ENCODE peak calls at places on chromosomes 12 and 14, in seven cellular contexts. U is heart right ventricle, R is GM23338, G is tibial nerve, H is breast epithelium, I is GM10248, Q is endothelial cell. M is an unnamed sample.
A peak's percentile ranks its signal among the peaks of the same experiment; 100 is the strongest.

GRCh38 chr12:97595423-97595822 is 132.8 kb downstream of the RMST start:
- DNase-seq in Q (no peak), I (no peak), G (no peak), U (no peak), R (no peak), H (no peak), M (no peak)

GRCh38 chr14:95319312-95320075 is at the start of gene CLMN:
- DNase-seq in U (peak; percentile 21), H (no peak), Q (peak; percentile 22), I (peak; percentile 77), R (peak; percentile 73), G (no peak), M (peak; percentile 27)

GRCh38 chr12:116389990-116390655 is 112.6 kb upstream of the MED13L start:
- DNase-seq in U (no peak), G (no peak), Q (no peak), I (no peak), H (peak; percentile 80), R (no peak), M (no peak)

GRCh38 chr12:123780956-123781355 is 18.9 kb downstream of the DNAH10 start:
- DNase-seq in R (no peak), Q (no peak), U (no peak), I (no peak), G (no peak), H (no peak), M (no peak)

GRCh38 chr12:8697476-8698131 is at the start of gene RIMKLB:
- DNase-seq in U (peak; percentile 87), H (peak; percentile 66), I (peak; percentile 90), G (peak; percentile 79), Q (peak; percentile 78), R (peak; percentile 92), M (peak; percentile 68)

GRCh38 chr12:98939350-98939749 is 294.3 kb downstream of the APAF1 start:
- DNase-seq in Q (peak; percentile 33), G (no peak), I (no peak), R (peak; percentile 75), U (no peak), H (no peak), M (no peak)

GRCh38 chr14:100263141-100263540 is 24.2 kb downstream of the YY1 start:
- DNase-seq in H (no peak), R (no peak), Q (no peak), I (no peak), U (no peak), G (no peak), M (no peak)

GRCh38 chr12:69821441-69822204 is 3.4 kb upstream of the MYRFL start:
- DNase-seq in Q (no peak), H (no peak), I (no peak), U (no peak), R (no peak), G (no peak), M (no peak)

GRCh38 chr12:92619730-92620684 is 82.8 kb upstream of the PLEKHG7 start:
- DNase-seq in U (no peak), R (no peak), Q (no peak), I (no peak), H (no peak), G (no peak), M (no peak)

GRCh38 chr12:69007858-69008314 is 74.9 kb upstream of the CPM start:
- DNase-seq in U (no peak), I (no peak), H (no peak), G (no peak), R (no peak), Q (no peak), M (no peak)

GRCh38 chr12:11763760-11764520 is 114.5 kb downstream of the ETV6 start:
- DNase-seq in I (no peak), R (no peak), U (no peak), Q (no peak), H (no peak), G (no peak), M (no peak)

GRCh38 chr14:49881296-49882006 is 11.4 kb upstream of the ARF6 start:
- DNase-seq in U (no peak), G (no peak), Q (no peak), R (peak; percentile 43), H (no peak), I (no peak), M (no peak)

DNA sequence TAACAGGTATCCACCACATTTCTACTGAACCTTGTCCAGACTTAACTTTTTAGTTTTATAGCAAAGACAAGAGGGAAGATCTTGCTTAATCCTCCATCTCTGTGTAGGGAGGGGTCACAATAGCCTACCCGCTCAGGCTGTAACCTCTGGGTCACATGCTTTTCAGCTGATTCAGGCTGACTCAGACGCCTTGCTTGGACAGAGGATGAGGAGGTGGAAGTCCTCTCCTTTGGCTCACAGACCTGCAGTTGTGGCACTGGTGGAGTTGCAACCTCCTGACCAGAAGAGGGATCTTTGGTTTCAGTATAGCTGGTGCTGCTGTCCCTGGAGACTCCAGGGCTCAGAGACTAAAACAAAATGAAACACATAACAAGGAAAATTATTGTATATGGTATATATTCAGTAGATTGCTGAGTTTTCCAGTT is 16.2 kb downstream of the ACIN1 start:
- DNase-seq in H (no peak), R (no peak), U (no peak), G (peak; percentile 45), Q (no peak), I (no peak), M (no peak)
- TF ChIP-seq CTCF in H (no peak), R (no peak), U (no peak), G (no peak), Q (no peak), I (no peak), M (no peak)

DNA sequence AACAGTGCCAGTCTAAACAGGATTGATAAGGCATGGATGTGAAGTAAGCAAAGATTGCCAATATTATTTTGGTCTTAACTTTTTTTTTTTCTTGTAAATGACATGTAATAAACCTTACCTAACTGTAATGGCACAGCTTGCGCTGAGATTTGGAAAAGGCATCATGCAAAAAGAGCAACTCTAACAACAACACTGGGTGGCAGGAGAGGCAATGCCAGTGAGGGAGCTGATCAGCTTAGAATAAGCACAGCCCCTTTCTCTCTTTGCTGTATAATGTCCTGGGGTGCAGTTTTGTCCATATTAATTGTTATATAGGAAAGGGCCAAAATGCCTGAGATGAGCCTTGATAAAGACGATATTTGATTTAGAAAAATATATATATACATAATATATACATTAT is 1589.7 kb upstream of the FLRT2 start:
- DNase-seq in I (no peak), U (no peak), H (no peak), R (peak; percentile 2), Q (no peak), G (no peak), M (no peak)
- TF ChIP-seq CTCF in I (no peak), U (peak; percentile 41), H (no peak), R (peak; percentile 51), Q (no peak), G (no peak), M (no peak)

GRCh38 chr12:13350946-13351345 is 154.4 kb downstream of the EMP1 start:
- DNase-seq in G (no peak), Q (no peak), U (no peak), R (no peak), H (no peak), I (no peak), M (no peak)

GRCh38 chr12:13345722-13346121 is 149.2 kb downstream of the EMP1 start:
- DNase-seq in G (no peak), Q (no peak), H (no peak), I (no peak), R (no peak), U (no peak), M (no peak)

GRCh38 chr12:13348464-13348863 is 151.9 kb downstream of the EMP1 start:
- DNase-seq in H (no peak), I (no peak), G (no peak), Q (no peak), R (no peak), U (no peak), M (no peak)

GRCh38 chr12:13350381-13350780 is 153.9 kb downstream of the EMP1 start:
- DNase-seq in H (no peak), U (no peak), G (no peak), I (no peak), Q (no peak), R (no peak), M (no peak)

GRCh38 chr12:13347241-13348043 is 150.9 kb downstream of the EMP1 start:
- DNase-seq in R (no peak), G (no peak), I (no peak), H (no peak), U (no peak), Q (no peak), M (no peak)
- TF ChIP-seq CTCF in R (peak; percentile 22), G (no peak), I (no peak), H (no peak), U (no peak), Q (no peak), M (no peak)

GRCh38 chr12:26721800-26722199 is 111.2 kb downstream of the ITPR2 start:
- DNase-seq in G (no peak), H (no peak), I (no peak), R (no peak), Q (no peak), U (no peak), M (no peak)

GRCh38 chr12:26724309-26724702 is 108.7 kb downstream of the ITPR2 start:
- DNase-seq in I (no peak), R (no peak), Q (no peak), U (no peak), H (no peak), G (no peak), M (no peak)

GRCh38 chr12:26715232-26715631 is 117.8 kb downstream of the ITPR2 start:
- DNase-seq in H (no peak), G (no peak), U (no peak), I (no peak), R (no peak), Q (no peak), M (no peak)

GRCh38 chr12:26723379-26724308 is 109.3 kb downstream of the ITPR2 start:
- DNase-seq in I (no peak), H (no peak), R (no peak), Q (no peak), G (no peak), U (no peak), M (no peak)

DNA sequence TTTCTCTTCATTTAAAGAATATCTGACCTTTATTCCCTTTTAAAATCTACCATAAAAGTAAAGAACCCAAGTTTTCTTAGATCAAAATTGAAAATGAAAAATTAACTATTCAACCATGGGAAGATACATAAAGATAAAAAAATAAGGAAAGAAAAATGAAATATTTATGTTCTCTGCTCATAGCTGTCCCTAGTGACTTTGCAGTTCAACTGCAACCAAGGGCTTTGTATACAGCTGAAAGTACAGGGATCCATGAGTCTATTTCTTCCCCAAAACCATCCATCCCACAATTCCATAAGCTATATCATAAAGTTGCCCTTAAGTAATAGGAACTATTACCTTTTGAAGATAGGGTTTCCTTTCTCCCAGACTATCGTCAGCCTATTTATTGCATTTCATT is 113.1 kb downstream of the ITPR2 start:
- DNase-seq in H (no peak), G (no peak), U (no peak), R (no peak), I (no peak), Q (no peak), M (no peak)
- TF ChIP-seq CTCF in H (no peak), G (no peak), U (no peak), R (no peak), I (no peak), Q (peak; percentile 15), M (peak; percentile 53)

DNA sequence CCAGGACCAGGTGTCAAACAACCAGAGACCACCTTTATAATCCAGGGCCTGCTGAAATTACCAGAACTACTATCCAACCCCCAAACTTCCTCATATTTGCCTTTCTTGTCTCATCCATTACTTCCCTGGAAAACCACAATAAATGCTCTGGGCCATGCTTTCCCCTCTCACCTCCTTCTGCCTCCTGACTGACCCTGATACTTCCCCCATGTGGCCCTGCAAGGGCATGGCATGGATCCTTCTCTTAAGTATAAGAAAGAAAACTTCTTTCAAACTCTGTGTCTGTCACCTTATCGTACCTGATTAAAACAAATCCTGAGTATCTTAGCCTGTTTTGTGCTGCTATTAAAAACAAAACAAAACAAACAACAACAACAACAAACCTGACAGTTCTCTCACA is 44.7 kb upstream of the CRACR2A start:
- DNase-seq in R (peak; percentile 56), U (no peak), Q (no peak), I (no peak), H (no peak), G (no peak), M (no peak)
- TF ChIP-seq CTCF in R (peak; percentile 46), U (no peak), Q (no peak), I (no peak), H (no peak), G (no peak), M (peak; percentile 43)